ENCODE peak calls at places on chromosomes 12 and 14, in ten cellular contexts. B is HepG2; M is A549; V is effector memory CD4-positive, alpha-beta T cell; Z is aorta; N is colonic mucosa; Q is suprapubic skin; X is neuronal stem cell; W is IMR-90; S is CD4-positive, CD25-positive, alpha-beta regulatory T cell. I is an unnamed sample.

GRCh38 chr12:48671231-48671856 is 10.7 kb downstream of the KANSL2 start:
- DNase-seq in B (no peak), M (no peak), V (no peak), Z (no peak), N (no peak), Q (no peak), X (no peak), W (peak; percentile 67), S (no peak), I (no peak)

GRCh38 chr12:67681145-67681778 is 32.7 kb downstream of the DYRK2 start:
- DNase-seq in B (no peak), M (no peak), V (no peak), Z (no peak), N (no peak), Q (no peak), X (no peak), W (peak; percentile 97), S (no peak), I (no peak)

GRCh38 chr12:91577586-91578539 is 395.2 kb upstream of the DCN start:
- DNase-seq in B (no peak), M (peak; percentile 40), V (no peak), Z (no peak), N (no peak), Q (no peak), X (no peak), W (peak; percentile 35), S (peak; percentile 47), I (no peak)

GRCh38 chr12:108253540-108253939 is 85.6 kb downstream of the CMKLR1 start:
- DNase-seq in B (no peak), M (no peak), V (no peak), Z (no peak), N (no peak), Q (no peak), X (no peak), W (no peak), S (peak; percentile 2), I (no peak)

GRCh38 chr14:92914087-92914656 is 8.8 kb upstream of the CHGA start:
- DNase-seq in B (peak; percentile 40), M (no peak), V (no peak), Z (no peak), N (peak; percentile 37), Q (no peak), X (peak; percentile 67), W (peak; percentile 15), S (peak; percentile 27), I (no peak)

GRCh38 chr14:77580964-77581505 is 35.4 kb downstream of the SPTLC2 start:
- DNase-seq in B (no peak), M (no peak), V (no peak), Z (no peak), N (no peak), Q (no peak), X (no peak), W (peak; percentile 89), S (peak; percentile 54), I (no peak)

GRCh38 chr14:99129998-99130397 is 142.0 kb downstream of the BCL11B start:
- DNase-seq in B (no peak), M (no peak), V (no peak), Z (peak; percentile 7), N (no peak), Q (no peak), X (no peak), W (no peak), S (no peak), I (no peak)

GRCh38 chr12:127401005-127401404 is 866.0 kb upstream of the TMEM132C start:
- DNase-seq in B (no peak), M (no peak), V (no peak), Z (no peak), N (no peak), Q (no peak), X (no peak), W (peak; percentile 40), S (no peak), I (no peak)

GRCh38 chr12:68686595-68687521 is at the start of gene NUP107:
- DNase-seq in B (peak; percentile 99), M (peak; percentile 93), V (peak; percentile 94), Z (peak; percentile 99), N (peak; percentile 99), Q (peak; percentile 100), X (peak; percentile 96), W (peak; percentile 99), S (peak; percentile 96), I (peak; percentile 99)

GRCh38 chr12:117100251-117100650 is 1.0 kb upstream of the TESC start:
- DNase-seq in B (no peak), M (peak; percentile 73), V (no peak), Z (peak; percentile 41), N (no peak), Q (no peak), X (peak; percentile 24), W (peak; percentile 16), S (no peak), I (no peak)

GRCh38 chr14:76113691-76114090 is 38.0 kb upstream of the GPATCH2L start:
- DNase-seq in B (no peak), M (no peak), V (no peak), Z (no peak), N (no peak), Q (no peak), X (no peak), W (no peak), S (no peak), I (no peak)

GRCh38 chr12:24705741-24706358 is 243.1 kb downstream of the BCAT1 start:
- DNase-seq in B (no peak), M (no peak), V (no peak), Z (no peak), N (no peak), Q (no peak), X (no peak), W (peak; percentile 29), S (no peak), I (no peak)

GRCh38 chr14:57560681-57561080 is 67.0 kb upstream of the CCDC198 start:
- DNase-seq in B (no peak), M (no peak), V (no peak), Z (no peak), N (no peak), Q (no peak), X (no peak), W (no peak), S (no peak), I (no peak)

GRCh38 chr14:50040401-50040775 is 76.0 kb downstream of the VCPKMT start:
- DNase-seq in B (peak; percentile 39), M (peak; percentile 64), V (peak; percentile 31), Z (no peak), N (no peak), Q (no peak), X (no peak), W (peak; percentile 86), S (peak; percentile 47), I (no peak)

GRCh38 chr12:94714378-94714777 is 64.0 kb upstream of the TMCC3 start:
- DNase-seq in B (no peak), M (no peak), V (no peak), Z (no peak), N (no peak), Q (no peak), X (no peak), W (peak; percentile 34), S (no peak), I (no peak)

GRCh38 chr12:58032156-58032555 is 90.8 kb downstream of the ATP23 start:
- DNase-seq in B (no peak), M (no peak), V (no peak), Z (no peak), N (no peak), Q (no peak), X (no peak), W (no peak), S (no peak), I (no peak)

GRCh38 chr12:58034311-58034710 is 92.9 kb downstream of the ATP23 start:
- DNase-seq in B (no peak), M (no peak), V (no peak), Z (no peak), N (no peak), Q (no peak), X (no peak), W (no peak), S (no peak), I (no peak)

GRCh38 chr12:58030566-58031279 is 89.4 kb downstream of the ATP23 start:
- DNase-seq in B (no peak), M (no peak), V (no peak), Z (no peak), N (no peak), Q (no peak), X (no peak), W (peak; percentile 4), S (no peak), I (no peak)

GRCh38 chr12:58033831-58034230 is 92.5 kb downstream of the ATP23 start:
- DNase-seq in B (no peak), M (no peak), V (no peak), Z (no peak), N (no peak), Q (no peak), X (no peak), W (no peak), S (no peak), I (no peak)

GRCh38 chr12:58034712-58035111 is 93.3 kb downstream of the ATP23 start:
- DNase-seq in B (no peak), M (no peak), V (no peak), Z (no peak), N (no peak), Q (no peak), X (no peak), W (no peak), S (no peak), I (no peak)
- H3K9me3 ChIP-seq in B (peaks cover 22% of the 10 kb centered on the region), M (peaks cover 21% of the 10 kb centered on the region), V (peaks cover 4% of the 10 kb centered on the region), Z (peaks cover 5% of the 10 kb centered on the region), N (no peaks in the 10 kb centered on the region), Q (peaks cover 8% of the 10 kb centered on the region), X (peaks cover 7% of the 10 kb centered on the region), W (peaks cover 2% of the 10 kb centered on the region), S (peaks cover 6% of the 10 kb centered on the region), I (peaks cover 9% of the 10 kb centered on the region)

GRCh38 chr14:105045710-105046326 is 19.4 kb downstream of the GPR132 start:
- DNase-seq in B (peak; percentile 58), M (peak; percentile 91), V (peak; percentile 81), Z (peak; percentile 91), N (peak; percentile 93), Q (peak; percentile 95), X (peak; percentile 85), W (peak; percentile 74), S (peak; percentile 88), I (peak; percentile 93)
- H3K4me3 ChIP-seq in B (peak overlapping the region; percentile 37), M (peak overlapping the region; percentile 26), V (no peak overlapping the region), Z (no peak overlapping the region), N (no peak overlapping the region), Q (no peak overlapping the region), X (no peak overlapping the region), W (peak overlapping the region; percentile 3), S (no peak overlapping the region), I (peak overlapping the region; percentile 15)

DNA sequence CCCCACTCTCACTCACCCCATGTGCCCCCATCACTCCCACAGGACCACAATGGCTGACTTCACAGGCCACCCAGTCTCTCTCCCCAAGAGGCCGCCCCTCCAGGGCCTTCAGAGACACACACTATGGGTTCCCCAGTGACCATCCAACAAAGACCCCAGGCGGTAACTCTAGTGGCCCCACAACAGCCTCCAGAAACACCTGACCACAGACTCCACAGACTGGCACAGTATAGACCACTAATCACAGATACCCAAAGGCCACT is 3.0 kb downstream of the ZNF605 start:
- DNase-seq in B (no peak), M (no peak), V (no peak), Z (no peak), N (no peak), Q (no peak), X (no peak), W (no peak), S (no peak), I (no peak)
- H3K9me3 ChIP-seq in B (peaks cover 66% of the 10 kb centered on the region), M (peaks cover 75% of the 10 kb centered on the region), V (peaks cover under 1% of the 10 kb centered on the region), Z (peaks cover 34% of the 10 kb centered on the region), N (peaks cover 6% of the 10 kb centered on the region), Q (peaks cover 30% of the 10 kb centered on the region), X (peaks cover 45% of the 10 kb centered on the region), W (peaks cover 53% of the 10 kb centered on the region), S (peaks cover 22% of the 10 kb centered on the region), I (peaks cover 49% of the 10 kb centered on the region)

GRCh38 chr14:60736494-60736893 is 1.9 kb downstream of the MNAT1 start:
- DNase-seq in B (peak; percentile 71), M (no peak), V (no peak), Z (no peak), N (no peak), Q (no peak), X (no peak), W (peak; percentile 80), S (no peak), I (no peak)
- H3K4me3 ChIP-seq in B (peak overlapping the region; percentile 86), M (peak overlapping the region; percentile 79), V (no peak overlapping the region), Z (peak overlapping the region; percentile 26), N (no peak overlapping the region), Q (peak overlapping the region; percentile 74), X (peak overlapping the region; percentile 69), W (peak overlapping the region; percentile 29), S (peak overlapping the region; percentile 16), I (no peak overlapping the region)